ENCODE peak calls at places on chromosomes 7 and 10, in five cellular contexts. P is A549, F is stomach, R is suprapubic skin, T is GM12878. N is an unnamed sample.

GRCh38 chr10:92267343-92267742 is 23.5 kb downstream of the CPEB3 start:
- DNase-seq in R (no peak), F (no peak), T (no peak), P (no peak), N (no peak)

GRCh38 chr10:48377751-48378585 is 71.5 kb downstream of the MAPK8 start:
- DNase-seq in R (no peak), F (no peak), T (no peak), P (no peak), N (no peak)

GRCh38 chr7:19575909-19576557 is 132.8 kb downstream of the POLR1F start:
- DNase-seq in F (no peak), R (no peak), P (no peak), T (no peak), N (no peak)

GRCh38 chr7:139476139-139476538 is 7.3 kb downstream of the KLRG2 start:
- DNase-seq in R (no peak), F (no peak), P (no peak), T (no peak), N (no peak)

GRCh38 chr7:158394936-158395335 is 192.7 kb downstream of the PTPRN2 start:
- DNase-seq in F (peak; percentile 58), R (no peak), P (peak; percentile 39), T (no peak), N (no peak)

GRCh38 chr10:110910138-110910537 is 8.8 kb downstream of the BBIP1 start:
- DNase-seq in F (no peak), P (no peak), R (no peak), T (no peak), N (no peak)

GRCh38 chr7:94289071-94289470 is 105.6 kb upstream of the COL1A2 start:
- DNase-seq in P (peak; percentile 86), T (no peak), F (peak; percentile 56), R (no peak), N (peak; percentile 84)

GRCh38 chr10:15245530-15245929 is 77.0 kb upstream of the NMT2 start:
- DNase-seq in T (no peak), P (peak; percentile 34), R (no peak), F (no peak), N (no peak)

GRCh38 chr10:94545277-94546057 is at the start of gene HELLS:
- DNase-seq in T (peak; percentile 66), P (peak; percentile 90), R (peak; percentile 89), F (peak; percentile 84), N (peak; percentile 76)

GRCh38 chr7:39300276-39300675 is 265.9 kb upstream of the YAE1 start:
- DNase-seq in P (no peak), R (no peak), T (no peak), F (no peak), N (no peak)

GRCh38 chr7:151895695-151896485 is 19.0 kb upstream of the PRKAG2 start:
- DNase-seq in R (no peak), T (no peak), P (no peak), F (no peak), N (no peak)

GRCh38 chr10:100303724-100304319 is 17.3 kb upstream of the BLOC1S2 start:
- DNase-seq in F (no peak), R (no peak), P (peak; percentile 55), T (no peak), N (no peak)

GRCh38 chr7:98323597-98324322 is 42.3 kb downstream of the BRI3 start:
- DNase-seq in F (no peak), P (no peak), R (no peak), T (no peak), N (no peak)

GRCh38 chr10:72704117-72704516 is 12.2 kb downstream of the MCU start:
- DNase-seq in F (no peak), R (no peak), T (no peak), P (no peak), N (no peak)

GRCh38 chr10:28946479-28946878 is 269.2 kb downstream of the BAMBI start:
- DNase-seq in T (no peak), R (no peak), F (no peak), P (no peak), N (no peak)

GRCh38 chr10:99234067-99234738 is 1.4 kb downstream of the HPSE2 start:
- DNase-seq in P (peak; percentile 24), T (peak; percentile 17), F (peak; percentile 55), R (peak; percentile 66), N (no peak)

GRCh38 chr10:78148564-78148963 is 114.9 kb downstream of the RPS24 start:
- DNase-seq in T (no peak), P (no peak), R (no peak), F (no peak), N (no peak)

GRCh38 chr10:95560288-95561199 is 627 bp downstream of the SORBS1 start:
- DNase-seq in P (no peak), T (no peak), R (peak; percentile 81), F (peak; percentile 56), N (peak; percentile 53)

GRCh38 chr7:47428780-47429472 is 153.0 kb downstream of the TNS3 start:
- DNase-seq in P (no peak), R (no peak), F (no peak), T (no peak), N (no peak)

GRCh38 chr7:133871757-133872156 is 255.4 kb upstream of the LRGUK start:
- DNase-seq in T (no peak), R (no peak), P (no peak), F (no peak), N (no peak)

GRCh38 chr10:127193125-127193524 is 3.3 kb downstream of the INSYN2A start:
- DNase-seq in T (no peak), F (no peak), P (no peak), R (no peak), N (no peak)

GRCh38 chr7:75650671-75651070 is 88.1 kb downstream of the HIP1 start:
- DNase-seq in R (no peak), T (no peak), F (peak; percentile 66), P (no peak), N (no peak)

GRCh38 chr10:48684792-48685651 is at the start of gene WDFY4:
- DNase-seq in P (no peak), T (no peak), F (no peak), R (no peak), N (no peak)

GRCh38 chr7:151694828-151695580 is 175.3 kb upstream of the RHEB start:
- DNase-seq in T (no peak), P (peak; percentile 45), F (no peak), R (peak; percentile 88), N (no peak)

GRCh38 chr7:149558149-149558861 is 60.7 kb upstream of the ZNF746 start:
- DNase-seq in R (no peak), P (no peak), F (no peak), T (no peak), N (no peak)

GRCh38 chr10:97050205-97050745 is 135.5 kb downstream of the SLIT1 start:
- DNase-seq in P (no peak), T (no peak), F (no peak), R (no peak), N (no peak)

GRCh38 chr7:117995850-117996650 is 122.8 kb upstream of the CTTNBP2 start:
- DNase-seq in T (no peak), R (no peak), F (no peak), P (no peak), N (no peak)

GRCh38 chr10:1653321-1653720 is 84.0 kb downstream of the ADARB2 start:
- DNase-seq in F (no peak), P (no peak), T (no peak), R (no peak), N (no peak)

GRCh38 chr10:29668628-29669027 is 33.9 kb upstream of the SVIL start:
- DNase-seq in F (no peak), P (peak; percentile 30), T (no peak), R (no peak), N (no peak)

GRCh38 chr7:877312-878232 is 1.2 kb downstream of the GET4 start:
- DNase-seq in T (no peak), R (peak; percentile 77), P (no peak), F (peak; percentile 56), N (peak; percentile 70)

GRCh38 chr7:879706-880105 is 3.4 kb downstream of the GET4 start:
- DNase-seq in P (no peak), R (no peak), F (no peak), T (no peak), N (no peak)

GRCh38 chr7:876972-877311 is 588 bp downstream of the GET4 start:
- DNase-seq in R (peak; percentile 83), P (peak; percentile 51), T (no peak), F (no peak), N (no peak)

GRCh38 chr7:880450-880849 is 4.1 kb downstream of the GET4 start:
- DNase-seq in P (no peak), T (no peak), R (no peak), F (no peak), N (no peak)

GRCh38 chr7:879093-879492 is 2.7 kb downstream of the GET4 start:
- DNase-seq in P (no peak), T (no peak), R (no peak), F (peak; percentile 84), N (no peak)
- TF ChIP-seq CTCF in P (no peak), T (no peak), R (no peak), F (no peak), N (no peak)

GRCh38 chr7:23531794-23532489 is at the start of gene TRA2A:
- DNase-seq in T (peak; percentile 86), F (peak; percentile 99), R (peak; percentile 99), P (peak; percentile 96), N (peak; percentile 99)
- TF ChIP-seq EP300 in T (no peak), F (no peak), R (no peak), P (no peak), N (no peak)

GRCh38 chr10:35210961-35211360 is 84.3 kb downstream of the CREM start:
- DNase-seq in F (no peak), R (no peak), P (no peak), T (no peak), N (no peak)

GRCh38 chr10:35206274-35206673 is 79.6 kb downstream of the CREM start:
- DNase-seq in R (no peak), T (no peak), F (no peak), P (no peak), N (no peak)

GRCh38 chr10:35208536-35208935 is 81.9 kb downstream of the CREM start:
- DNase-seq in T (no peak), P (no peak), F (no peak), R (no peak), N (no peak)

GRCh38 chr10:35211390-35211789 is 84.7 kb downstream of the CREM start:
- DNase-seq in T (no peak), F (no peak), P (no peak), R (no peak), N (no peak)

GRCh38 chr10:35208949-35209613 is 82.4 kb downstream of the CREM start:
- DNase-seq in F (no peak), T (no peak), R (no peak), P (no peak), N (no peak)
- H3K4me3 ChIP-seq in F (no peak overlapping the region), T (no peak overlapping the region), R (no peak overlapping the region), P (no peak overlapping the region), N (no peak overlapping the region)

DNA sequence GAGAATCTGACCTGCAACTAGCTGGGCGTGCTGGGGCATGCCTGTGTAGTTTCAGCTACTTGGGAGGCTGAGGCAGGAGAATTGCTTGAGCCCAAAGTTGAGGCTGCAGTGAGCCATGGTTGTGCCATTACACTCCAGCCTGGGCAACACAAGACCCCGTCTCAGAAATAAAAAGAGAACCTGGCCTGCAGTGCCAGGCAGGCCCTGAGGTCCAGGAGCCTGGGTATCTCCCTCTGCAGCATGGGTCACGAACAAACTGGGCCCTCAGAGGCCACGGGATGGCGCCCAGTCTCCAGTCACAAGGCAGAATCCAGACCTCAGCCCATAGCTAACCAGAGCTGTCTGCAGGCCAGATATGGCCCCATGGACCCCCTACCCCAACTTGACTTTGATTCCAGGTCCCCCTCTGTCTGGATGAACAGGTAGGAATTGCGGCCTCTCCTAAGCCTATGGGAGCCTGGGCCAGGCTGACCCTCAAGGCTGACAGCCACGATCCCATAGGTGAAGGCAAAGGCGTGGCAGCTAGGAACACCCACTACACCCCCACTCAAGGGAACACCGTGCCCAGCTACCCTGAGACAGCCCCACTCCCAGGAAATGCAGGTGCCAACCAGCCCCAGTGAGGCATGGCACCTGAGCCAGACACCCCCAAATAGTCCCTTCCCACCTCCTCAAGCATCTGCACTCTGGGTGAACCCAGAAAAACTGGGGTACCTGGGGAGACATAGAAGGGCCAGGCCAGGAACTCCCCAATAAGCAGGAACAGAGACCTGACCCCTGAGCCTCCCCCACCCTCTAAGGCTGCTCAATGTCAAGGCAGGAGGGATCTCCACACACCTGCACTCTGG is 102.8 kb upstream of the TNRC18 start:
- DNase-seq in R (no peak), T (no peak), F (peak; percentile 60), P (peak; percentile 66), N (peak; percentile 34)
- TF ChIP-seq CTCF in R (no peak), T (no peak), F (no peak), P (peak; percentile 20), N (peak; percentile 15)